ENCODE peak calls at places on chromosomes 13 and 19, in eight cellular contexts. Z is kidney epithelial cell, E is HCT116, Y is GM06990, L is AG10803, C is keratinocyte, B is IMR-90, S is Peyer's patch. O is an unnamed sample.

GRCh38 chr13:62924395-62924794 is 1508.7 kb upstream of the PCDH20 start:
- DNase-seq in Z (no peak), B (no peak), Y (no peak), C (no peak), S (no peak), E (no peak), L (no peak), O (no peak)

GRCh38 chr13:23674795-23675640 is 104.8 kb downstream of the TNFRSF19 start:
- DNase-seq in C (peak), Y (no peak), S (no peak), Z (no peak), B (peak), L (peak), E (no peak), O (no peak)

GRCh38 chr19:43560687-43561086 is 14.6 kb downstream of the XRCC1 start:
- DNase-seq in B (peak), L (no peak), Z (no peak), Y (no peak), C (no peak), S (no peak), E (no peak), O (no peak)

GRCh38 chr19:58319241-58319640 is 7.6 kb upstream of the ZSCAN22 start:
- DNase-seq in Z (no peak), E (no peak), C (peak), S (no peak), Y (no peak), L (no peak), B (no peak), O (no peak)

GRCh38 chr13:30322428-30322827 is 15.1 kb upstream of the KATNAL1 start:
- DNase-seq in C (no peak), E (no peak), L (no peak), S (no peak), Z (no peak), B (no peak), Y (no peak), O (no peak)

GRCh38 chr13:86870388-86870966 is 800.7 kb upstream of the SLITRK5 start:
- DNase-seq in E (no peak), Z (no peak), B (peak), C (no peak), S (no peak), L (peak), Y (no peak), O (no peak)

GRCh38 chr19:16164222-16164890 is 9.0 kb downstream of the CIB3 start:
- DNase-seq in L (no peak), E (no peak), S (peak), C (no peak), Z (no peak), Y (no peak), B (no peak), O (no peak)

GRCh38 chr13:113962975-113963374 is 10.9 kb downstream of the C13orf46 start:
- DNase-seq in L (no peak), S (no peak), Y (no peak), B (no peak), Z (no peak), C (no peak), E (no peak), O (no peak)

GRCh38 chr13:47997384-47997783 is 3.7 kb downstream of the SUCLA2 start:
- DNase-seq in L (no peak), Y (no peak), B (no peak), E (no peak), Z (no peak), C (no peak), S (no peak), O (no peak)

GRCh38 chr13:96958286-96958891 is 35.9 kb downstream of the OXGR1 start:
- DNase-seq in C (no peak), S (no peak), B (peak), E (no peak), Z (peak), L (peak), Y (no peak), O (peak)

GRCh38 chr13:85497652-85498051 is 301.6 kb downstream of the SLITRK6 start:
- DNase-seq in S (no peak), B (peak), Z (peak), C (peak), Y (no peak), L (peak), E (no peak), O (no peak)

GRCh38 chr19:19026299-19026971 is 6.9 kb downstream of the SUGP2 start:
- DNase-seq in Z (no peak), C (no peak), B (no peak), E (no peak), Y (no peak), S (no peak), L (no peak), O (no peak)

GRCh38 chr13:31174018-31174417 is 12.3 kb upstream of the HSPH1 start:
- DNase-seq in C (no peak), Z (no peak), Y (no peak), B (peak), E (no peak), S (no peak), L (peak), O (no peak)

GRCh38 chr19:48122421-48122820 is 11.8 kb upstream of the PLA2G4C start:
- DNase-seq in S (no peak), C (no peak), L (no peak), B (no peak), Z (no peak), E (no peak), Y (no peak), O (no peak)

GRCh38 chr19:46537136-46538097 is 41.8 kb upstream of the PNMA8B start:
- DNase-seq in L (peak), S (peak), C (no peak), Z (no peak), Y (no peak), E (no peak), B (peak), O (peak)

GRCh38 chr19:10752913-10753285 is 35.0 kb downstream of the DNM2 start:
- DNase-seq in Z (no peak), S (no peak), L (no peak), Y (no peak), E (no peak), B (no peak), C (no peak), O (no peak)

GRCh38 chr13:67549331-67549730 is 319.2 kb upstream of the PCDH9 start:
- DNase-seq in C (no peak), L (peak), Z (peak), Y (no peak), B (peak), S (no peak), E (no peak), O (no peak)

GRCh38 chr13:69604698-69605097 is 502.9 kb upstream of the ATXN8OS start:
- DNase-seq in Z (no peak), L (no peak), Y (no peak), S (no peak), B (no peak), E (no peak), C (no peak), O (no peak)

GRCh38 chr13:41565221-41565620 is 107.9 kb downstream of the RGCC start:
- DNase-seq in Y (no peak), E (no peak), S (no peak), Z (peak), B (peak), L (peak), C (no peak), O (no peak)

GRCh38 chr19:40521276-40521675 is 54.5 kb downstream of the SPTBN4 start:
- DNase-seq in Z (no peak), E (no peak), B (peak), C (no peak), S (no peak), Y (no peak), L (peak), O (no peak)

GRCh38 chr13:111915104-111915551 is 151.8 kb upstream of the SOX1 start:
- DNase-seq in Z (no peak), S (peak), E (no peak), C (no peak), L (no peak), Y (no peak), B (no peak), O (no peak)

GRCh38 chr13:102774210-102774560 is 599 bp upstream of the TEX30 start:
- DNase-seq in Z (no peak), E (no peak), C (no peak), L (no peak), B (no peak), Y (no peak), S (no peak), O (no peak)

DNA sequence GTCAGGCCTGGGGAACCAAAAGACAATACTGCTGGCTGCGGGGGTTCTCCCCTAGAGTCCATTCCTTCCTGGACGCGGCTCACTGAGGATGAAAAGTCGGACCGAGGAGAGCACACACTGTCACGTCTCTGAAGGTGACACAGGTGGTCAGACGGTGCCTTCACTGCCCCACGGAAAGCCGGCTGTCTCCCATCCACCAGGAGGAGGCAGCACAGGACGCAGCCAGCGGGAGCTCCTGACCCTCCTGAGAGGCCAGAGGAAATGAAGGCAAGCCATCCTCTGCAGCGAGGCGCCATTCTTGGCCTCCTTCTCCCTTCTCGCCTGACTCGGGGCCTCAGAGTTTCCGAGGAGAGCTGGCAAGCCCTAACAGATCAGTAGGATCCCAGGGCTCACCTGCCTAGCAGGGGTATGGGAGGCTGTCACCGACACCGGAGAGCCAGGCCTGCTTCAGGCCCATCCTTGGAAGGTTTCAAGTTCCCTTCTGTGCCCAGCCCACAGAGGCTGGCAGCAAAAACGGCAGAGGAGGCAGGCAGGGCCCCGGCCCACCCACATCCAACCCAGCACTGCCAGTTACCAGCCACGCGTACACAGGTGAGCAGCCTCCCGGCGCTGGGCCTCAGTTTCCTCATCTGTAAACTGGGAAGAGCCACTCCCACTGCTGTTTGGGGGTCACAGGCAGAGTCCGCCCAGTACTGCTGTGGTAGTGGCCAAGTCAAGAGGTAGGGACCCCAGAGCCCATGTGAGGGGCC is 4.5 kb downstream of the REXO1 start:
- DNase-seq in L (no peak), Y (no peak), E (no peak), C (no peak), S (no peak), Z (no peak), B (no peak), O (no peak)
- TF ChIP-seq CTCF in L (no peak), Y (no peak), E (peak), C (peak), S (no peak), Z (peak), B (peak), O (no peak)

GRCh38 chr19:35011091-35011689 is 11.1 kb downstream of the GRAMD1A start:
- DNase-seq in B (no peak), Y (no peak), C (no peak), S (peak), Z (no peak), L (no peak), E (no peak), O (no peak)

GRCh38 chr19:35013820-35014754 is 14.0 kb downstream of the GRAMD1A start:
- DNase-seq in L (no peak), S (peak), C (no peak), Y (no peak), B (no peak), E (no peak), Z (no peak), O (no peak)

GRCh38 chr19:35011737-35012682 is 11.9 kb downstream of the GRAMD1A start:
- DNase-seq in Y (no peak), C (no peak), B (no peak), Z (no peak), S (no peak), E (no peak), L (no peak), O (no peak)

GRCh38 chr19:35015576-35016351 is 14.5 kb upstream of the SCN1B start:
- DNase-seq in C (no peak), S (no peak), E (no peak), L (peak), B (peak), Z (no peak), Y (no peak), O (no peak)

DNA sequence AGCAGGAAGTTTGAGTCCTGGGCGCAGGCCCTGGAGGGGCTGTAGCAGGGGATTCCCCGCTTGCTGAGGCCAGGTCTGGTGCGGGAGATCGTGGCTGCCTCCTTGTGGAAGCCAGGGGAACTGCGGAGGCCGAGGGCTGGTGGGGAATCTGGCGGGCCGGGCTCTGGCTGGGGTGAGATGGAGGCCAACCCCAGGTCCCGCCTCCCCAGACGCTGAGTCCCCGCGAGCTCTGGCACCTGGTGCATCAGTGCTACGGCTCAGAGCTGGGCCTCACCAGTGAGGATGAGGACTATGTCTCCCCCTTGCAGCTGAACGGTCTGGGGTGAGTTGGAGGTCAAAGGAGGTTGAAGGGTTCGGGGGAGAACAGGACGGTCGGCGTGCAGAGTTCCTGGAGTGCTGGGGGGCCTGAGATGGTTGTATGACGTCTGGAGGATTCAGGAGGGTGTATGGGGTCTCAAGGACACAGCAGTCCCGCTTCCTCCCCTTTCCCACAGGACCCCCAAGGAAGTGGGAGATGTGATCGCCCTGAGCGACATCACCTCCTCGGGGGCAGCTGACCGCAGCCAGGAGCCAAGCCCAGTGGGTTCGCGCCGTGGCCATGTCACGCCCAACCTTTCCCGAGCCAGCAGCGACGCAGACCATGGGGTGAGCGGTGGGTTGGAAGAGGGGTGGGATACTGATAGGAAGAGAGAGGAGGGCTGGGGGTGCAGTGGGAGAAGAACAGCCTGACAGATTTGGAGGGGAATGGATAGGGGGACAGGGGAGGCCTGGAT is 13.1 kb downstream of the GRAMD1A start:
- DNase-seq in B (peak), E (no peak), Z (no peak), C (peak), L (peak), S (peak), Y (peak), O (peak)
- TF ChIP-seq CTCF in B (peak), E (peak), Z (peak), C (peak), L (peak), S (peak), Y (peak), O (peak)

GRCh38 chr19:50206191-50206590 is 2.8 kb downstream of the MYH14 start:
- DNase-seq in S (peak), B (no peak), E (no peak), L (no peak), Y (no peak), C (no peak), Z (no peak), O (no peak)

GRCh38 chr19:50207730-50208129 is 4.3 kb downstream of the MYH14 start:
- DNase-seq in S (no peak), Z (no peak), Y (no peak), B (no peak), L (no peak), C (no peak), E (no peak), O (no peak)

GRCh38 chr19:50204811-50205675 is 1.6 kb downstream of the MYH14 start:
- DNase-seq in Z (no peak), S (peak), C (no peak), Y (peak), E (peak), B (no peak), L (no peak), O (no peak)

GRCh38 chr19:50204081-50204428 is 633 bp downstream of the MYH14 start:
- DNase-seq in E (no peak), Y (no peak), Z (no peak), S (no peak), L (no peak), C (no peak), B (no peak), O (no peak)

GRCh38 chr19:50205681-50206138 is 2.3 kb downstream of the MYH14 start:
- DNase-seq in C (no peak), S (peak), Y (no peak), Z (no peak), E (no peak), L (no peak), B (no peak), O (no peak)
- TF ChIP-seq CTCF in C (no peak), S (peak), Y (no peak), Z (no peak), E (no peak), L (no peak), B (no peak), O (no peak)

DNA sequence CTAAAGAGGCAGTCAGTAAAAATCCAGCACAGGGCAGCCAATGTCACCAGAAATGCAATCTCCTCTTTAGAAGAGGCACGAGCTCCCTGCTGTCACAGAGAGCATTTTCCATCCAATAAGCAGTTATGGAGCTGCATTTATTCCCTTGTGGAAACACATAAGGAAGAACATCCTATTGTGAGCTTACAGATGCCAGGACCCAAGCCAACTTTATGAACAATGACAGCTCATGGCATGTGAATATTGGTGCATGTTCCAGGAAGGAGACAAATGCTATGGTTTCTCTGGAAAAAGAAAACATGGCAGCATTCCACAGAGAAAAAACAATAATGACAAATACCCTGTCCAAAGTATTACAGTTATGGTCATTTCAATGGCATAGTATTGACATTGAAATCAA is 955.6 kb downstream of the UQCRFS1 start:
- DNase-seq in Y (no peak), C (no peak), Z (no peak), B (no peak), L (no peak), E (no peak), S (no peak), O (no peak)
- TF ChIP-seq CTCF in Y (no peak), C (no peak), Z (no peak), B (no peak), L (no peak), E (no peak), S (no peak), O (no peak)

GRCh38 chr19:17889609-17890214 is 18.0 kb downstream of the SLC5A5 start:
- DNase-seq in E (no peak), C (no peak), B (peak), L (peak), Z (peak), S (no peak), Y (no peak), O (peak)

GRCh38 chr19:17881701-17882100 is 10.0 kb downstream of the SLC5A5 start:
- DNase-seq in E (no peak), B (no peak), C (no peak), Z (no peak), Y (no peak), L (no peak), S (no peak), O (no peak)

GRCh38 chr19:17888260-17888659 is 16.5 kb downstream of the SLC5A5 start:
- DNase-seq in Y (no peak), L (no peak), C (no peak), B (no peak), Z (no peak), S (no peak), E (no peak), O (no peak)

GRCh38 chr19:17883627-17884413 is 12.1 kb downstream of the SLC5A5 start:
- DNase-seq in L (no peak), C (no peak), Y (no peak), S (no peak), Z (no peak), E (no peak), B (no peak), O (no peak)

GRCh38 chr19:17886515-17886914 is 14.8 kb downstream of the SLC5A5 start:
- DNase-seq in B (no peak), Z (no peak), Y (no peak), L (no peak), E (no peak), S (no peak), C (no peak), O (no peak)
- TF ChIP-seq CTCF in B (no peak), Z (no peak), Y (no peak), L (no peak), E (no peak), S (no peak), C (no peak), O (no peak)

GRCh38 chr13:78137404-78138142 is 218.9 kb upstream of the EDNRB start:
- DNase-seq in C (no peak), B (peak), L (peak), Y (peak), E (peak), S (no peak), Z (peak), O (peak)

GRCh38 chr13:78136966-78137365 is 218.3 kb upstream of the EDNRB start:
- DNase-seq in E (no peak), B (no peak), Z (no peak), C (no peak), S (no peak), Y (no peak), L (no peak), O (no peak)

GRCh38 chr13:78129850-78130249 is 211.2 kb upstream of the EDNRB start:
- DNase-seq in S (no peak), E (no peak), B (no peak), Y (no peak), Z (no peak), C (no peak), L (no peak), O (no peak)

GRCh38 chr13:78133511-78133910 is 214.9 kb upstream of the EDNRB start:
- DNase-seq in L (no peak), C (no peak), E (no peak), Y (no peak), B (no peak), Z (no peak), S (no peak), O (no peak)

GRCh38 chr13:78131811-78132210 is 213.2 kb upstream of the EDNRB start:
- DNase-seq in C (no peak), S (no peak), E (no peak), Y (no peak), Z (no peak), B (peak), L (peak), O (no peak)
- TF ChIP-seq CTCF in C (no peak), S (no peak), E (peak), Y (peak), Z (peak), B (peak), L (peak), O (no peak)

GRCh38 chr13:75699062-75699461 is 62.9 kb downstream of the LMO7 start:
- DNase-seq in Y (no peak), C (no peak), E (no peak), Z (no peak), L (no peak), B (no peak), S (no peak), O (no peak)

GRCh38 chr13:75689686-75690085 is 53.6 kb downstream of the LMO7 start:
- DNase-seq in Z (no peak), B (peak), Y (no peak), E (no peak), S (no peak), L (no peak), C (no peak), O (no peak)

GRCh38 chr13:75694742-75695141 is 58.6 kb downstream of the LMO7 start:
- DNase-seq in B (no peak), E (no peak), L (no peak), C (no peak), Z (no peak), Y (no peak), S (no peak), O (no peak)

GRCh38 chr13:75691183-75691582 is 55.1 kb downstream of the LMO7 start:
- DNase-seq in S (no peak), Z (no peak), E (no peak), B (peak), C (no peak), Y (no peak), L (no peak), O (no peak)

DNA sequence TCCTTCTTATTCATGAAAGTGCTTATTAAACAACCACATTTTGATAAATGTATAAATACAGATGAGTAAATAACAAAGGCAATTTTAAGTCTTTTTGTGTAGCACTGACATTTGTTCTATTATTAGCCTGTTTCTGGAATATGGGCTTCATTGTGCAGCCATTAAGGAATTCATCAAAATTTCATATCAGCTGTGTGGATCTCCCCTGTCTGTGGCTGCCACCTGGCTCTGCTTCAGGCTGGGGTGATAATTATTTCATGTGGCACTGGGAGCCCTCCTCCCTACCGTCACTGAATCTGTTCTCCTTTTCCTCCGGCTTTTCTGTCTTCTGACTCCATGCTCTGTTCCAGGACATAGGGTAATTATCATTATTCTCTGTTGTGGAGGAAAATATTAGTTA is 57.1 kb downstream of the LMO7 start:
- DNase-seq in S (no peak), C (no peak), E (no peak), L (no peak), Z (no peak), B (no peak), Y (no peak), O (no peak)
- TF ChIP-seq CTCF in S (no peak), C (no peak), E (no peak), L (no peak), Z (no peak), B (no peak), Y (no peak), O (no peak)

O was measured in GM13976.